ENCODE peak calls at places on chromosomes 13 and 19, in five cellular contexts. S is BJ, F is retinal pigment epithelial cell, W is thoracic aorta, J is neural progenitor cell. G is an unnamed sample.
A peak's percentile ranks its signal among the peaks of the same experiment; 100 is the strongest.

GRCh38 chr19:27777726-27778125 is 1435.2 kb downstream of the UQCRFS1 start:
- DNase-seq in S (no peak), W (no peak), J (no peak), F (no peak), G (no peak)

GRCh38 chr13:106548064-106548696 is 12.7 kb upstream of the EFNB2 start:
- DNase-seq in S (no peak), J (no peak), F (no peak), W (no peak), G (no peak)

GRCh38 chr13:39317284-39317683 is 279.0 kb downstream of the NHLRC3 start:
- DNase-seq in S (no peak), F (peak; percentile 46), J (no peak), W (no peak), G (no peak)

GRCh38 chr13:29888306-29888705 is 37.9 kb upstream of the UBL3 start:
- DNase-seq in W (no peak), J (no peak), S (no peak), F (no peak), G (no peak)

GRCh38 chr13:113539822-113540221 is 44.7 kb upstream of the TFDP1 start:
- DNase-seq in F (no peak), W (no peak), J (no peak), S (no peak), G (no peak)

GRCh38 chr13:99335603-99336002 is 28.4 kb upstream of the GPR183 start:
- DNase-seq in F (no peak), S (no peak), J (no peak), W (no peak), G (no peak)

GRCh38 chr13:98771838-98772611 is 19.6 kb upstream of the SLC15A1 start:
- DNase-seq in F (no peak), J (no peak), S (no peak), W (no peak), G (no peak)

GRCh38 chr19:6577410-6578125 is 13.4 kb downstream of the CD70 start:
- DNase-seq in J (no peak), S (no peak), F (no peak), W (no peak), G (no peak)

GRCh38 chr13:78576266-78576665 is 27.1 kb downstream of the POU4F1 start:
- DNase-seq in S (no peak), W (no peak), F (no peak), J (no peak), G (no peak)

GRCh38 chr13:20526664-20527063 is 1.0 kb upstream of the CRYL1 start:
- DNase-seq in J (no peak), F (no peak), W (no peak), S (no peak), G (no peak)
- H3K4me3 ChIP-seq in J (peak overlapping the region; percentile 94), F (no peak overlapping the region), W (peak overlapping the region; percentile 99), S (peak overlapping the region; percentile 71), G (no peak overlapping the region)

GRCh38 chr19:54156953-54157352 is 2.6 kb downstream of the LENG1 start:
- DNase-seq in F (no peak), S (no peak), J (no peak), W (no peak), G (no peak)

GRCh38 chr19:54160182-54160811 is 776 bp upstream of the LENG1 start:
- DNase-seq in S (no peak), F (no peak), J (peak; percentile 59), W (no peak), G (no peak)

GRCh38 chr19:54158812-54159351 is 639 bp downstream of the LENG1 start:
- DNase-seq in W (no peak), F (no peak), J (peak; percentile 27), S (no peak), G (no peak)

GRCh38 chr19:54160948-54161347 is 1.4 kb upstream of the LENG1 start:
- DNase-seq in J (no peak), W (no peak), S (no peak), F (no peak), G (no peak)

DNA sequence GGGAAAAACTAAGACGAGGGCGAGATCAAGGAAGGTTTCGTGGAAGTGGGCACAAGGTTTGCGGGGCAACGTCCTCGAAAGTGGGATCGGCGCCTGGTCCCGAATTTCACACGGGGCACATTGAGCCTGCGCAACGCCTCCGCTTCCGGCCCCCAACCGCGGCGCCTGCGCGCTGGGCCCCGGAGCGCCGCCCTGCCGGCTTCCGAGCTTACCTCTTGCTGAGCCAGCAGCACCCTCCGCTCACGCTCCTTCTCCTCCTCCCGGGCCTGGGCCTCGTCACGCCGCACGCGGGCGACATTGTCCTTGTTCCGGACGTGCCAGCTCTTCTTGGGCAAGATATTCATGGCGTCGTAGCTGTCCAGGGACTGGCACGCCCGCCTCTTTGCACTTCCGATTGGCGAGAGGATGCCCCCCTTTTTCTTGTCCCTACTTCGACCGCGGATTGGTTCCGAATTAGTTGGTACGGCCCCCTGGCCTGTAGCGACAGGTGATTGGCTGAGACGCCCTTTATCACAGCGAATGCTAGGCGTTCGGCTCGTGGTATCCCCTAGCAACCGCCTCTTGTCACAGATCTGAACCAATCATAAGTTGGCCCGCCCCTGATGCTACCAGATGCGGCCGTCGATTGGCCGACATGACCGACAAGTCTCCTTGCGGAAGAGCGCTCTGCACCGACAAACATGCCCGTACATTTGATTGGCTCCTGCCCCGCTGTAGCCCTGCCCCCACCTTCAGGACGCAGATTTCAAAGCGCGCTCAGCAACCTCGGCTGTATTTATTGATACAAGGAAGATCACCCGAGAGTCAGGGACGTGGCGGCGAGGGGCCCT is at the start of gene LENG1:
- DNase-seq in F (peak; percentile 100), S (peak; percentile 100), W (peak; percentile 100), J (peak; percentile 100), G (peak; percentile 100)
- TF ChIP-seq CTCF in F (no peak), S (no peak), W (peak; percentile 16), J (peak; percentile 54), G (peak; percentile 25)

DNA sequence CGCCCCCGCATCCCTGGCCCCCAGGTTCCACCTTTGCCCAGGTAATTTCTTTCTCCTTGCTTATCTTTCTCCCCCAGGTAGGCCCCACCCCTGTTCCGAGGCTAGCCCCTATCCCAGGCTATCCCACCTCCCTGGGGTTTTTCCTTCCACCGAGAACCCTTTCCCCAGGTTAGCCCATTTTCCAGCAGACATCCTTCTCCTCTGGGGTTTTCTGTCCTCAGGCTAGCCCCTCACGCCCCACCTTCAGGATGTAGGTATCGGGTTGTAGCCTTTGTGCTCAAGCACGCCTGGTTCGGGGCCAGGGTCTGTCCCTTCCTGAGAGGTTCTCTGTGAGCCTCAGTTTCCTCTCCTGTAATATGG is 835 bp downstream of the FSD1 start:
- DNase-seq in W (no peak), F (no peak), S (no peak), J (no peak), G (no peak)
- H3K4me3 ChIP-seq in W (no peak overlapping the region), F (peak overlapping the region; percentile 43), S (no peak overlapping the region), J (peak overlapping the region; percentile 67), G (peak overlapping the region; percentile 56)

DNA sequence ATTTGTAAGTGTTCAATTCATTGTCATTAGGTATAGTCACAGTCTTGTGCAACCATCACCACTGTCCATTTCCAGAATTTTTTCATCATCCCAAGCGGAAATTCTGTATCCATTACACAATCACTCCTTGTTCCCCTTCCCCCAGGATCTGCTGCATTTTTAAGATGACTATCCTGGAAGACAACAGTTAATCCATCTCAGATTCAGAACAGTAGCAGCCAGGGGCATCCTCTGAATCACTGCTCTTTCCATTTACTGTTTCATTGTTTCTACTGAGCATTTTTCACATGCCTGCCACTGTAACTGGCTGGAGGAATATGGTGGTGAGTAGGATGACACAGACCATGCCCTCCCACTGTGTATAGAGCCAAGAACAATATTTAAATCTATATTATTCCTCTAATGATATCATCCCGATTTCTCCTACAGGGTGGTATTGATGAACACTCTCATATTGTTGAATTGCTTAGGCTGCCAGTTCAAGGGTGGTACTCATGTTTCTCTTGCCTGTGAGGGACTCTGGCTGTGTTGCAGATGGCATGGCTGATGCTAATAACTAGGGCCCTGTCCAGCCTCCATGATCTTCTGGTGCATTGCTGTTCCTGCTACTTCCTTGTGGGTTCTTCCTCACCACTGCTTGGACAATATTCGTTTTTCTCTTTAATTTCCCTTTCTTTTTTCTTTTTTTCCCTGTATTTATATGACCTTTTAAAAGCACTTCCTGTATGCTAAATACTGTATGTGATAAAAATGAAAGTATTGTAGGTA is 59.0 kb downstream of the WDFY2 start:
- DNase-seq in J (no peak), S (peak; percentile 85), W (no peak), F (no peak), G (peak; percentile 80)
- TF ChIP-seq CTCF in J (no peak), S (no peak), W (no peak), F (no peak), G (no peak)

G was measured in AG04449.